ENCODE peak calls at places on chromosome 2, in seven cellular contexts. Z is DND-41, Q is mesothelial cell of epicardium, W is AG04450, Y is astrocyte of the spinal cord, K is transverse colon, O is cardiac fibroblast. S is an unnamed sample.

GRCh38 chr2:141641462-141641861 is 489.4 kb downstream of the LRP1B start:
- DNase-seq in O (peak), Y (peak), K (no peak), Q (no peak), W (no peak), Z (no peak), S (no peak)

GRCh38 chr2:25373269-25373981 is 31.7 kb upstream of the DNMT3A start:
- DNase-seq in Z (no peak), Q (no peak), W (no peak), Y (no peak), O (no peak), K (peak), S (peak)

GRCh38 chr2:133568172-133568571 is at the start of gene NCKAP5:
- DNase-seq in Z (no peak), O (peak), W (peak), Y (peak), Q (no peak), K (peak), S (no peak)

GRCh38 chr2:120224256-120224655 is 1.1 kb upstream of the TMEM185B start:
- DNase-seq in K (peak), Z (no peak), Y (no peak), W (no peak), Q (no peak), O (no peak), S (no peak)

GRCh38 chr2:61356261-61356957 is 114.5 kb downstream of the USP34 start:
- DNase-seq in W (no peak), Q (no peak), K (no peak), O (no peak), Y (no peak), Z (no peak), S (no peak)

GRCh38 chr2:166343467-166343866 is 32.3 kb downstream of the SCN9A start:
- DNase-seq in Y (no peak), W (no peak), K (no peak), O (no peak), Q (no peak), Z (no peak), S (no peak)

GRCh38 chr2:27326536-27326935 is 3.6 kb upstream of the MPV17 start:
- DNase-seq in W (no peak), O (no peak), Q (no peak), K (no peak), Y (no peak), Z (no peak), S (no peak)

GRCh38 chr2:241142063-241142462 is 7.2 kb downstream of the PASK start:
- DNase-seq in Z (no peak), Y (no peak), W (no peak), Q (no peak), O (no peak), K (no peak), S (no peak)

GRCh38 chr2:241724975-241725870 is 9.2 kb upstream of the D2HGDH start:
- DNase-seq in O (no peak), K (no peak), Q (no peak), Y (no peak), Z (no peak), W (no peak), S (no peak)

GRCh38 chr2:194819367-194819766 is 837.7 kb upstream of the SLC39A10 start:
- DNase-seq in W (no peak), Z (no peak), K (no peak), Y (no peak), Q (no peak), O (peak), S (peak)
- TF ChIP-seq CTCF in W (no peak), Z (peak), K (no peak), Y (no peak), Q (no peak), O (no peak), S (no peak)

GRCh38 chr2:171707752-171708151 is 20.5 kb downstream of the DYNC1I2 start:
- DNase-seq in K (no peak), W (no peak), Q (no peak), Y (no peak), Z (no peak), O (no peak), S (no peak)

GRCh38 chr2:171703574-171704347 is 16.5 kb downstream of the DYNC1I2 start:
- DNase-seq in K (no peak), Y (peak), O (peak), Q (no peak), Z (no peak), W (no peak), S (no peak)

GRCh38 chr2:171702781-171703556 is 15.7 kb downstream of the DYNC1I2 start:
- DNase-seq in Z (no peak), W (no peak), Q (no peak), O (peak), Y (no peak), K (no peak), S (no peak)

GRCh38 chr2:171709011-171709685 is 21.9 kb downstream of the DYNC1I2 start:
- DNase-seq in Q (no peak), W (no peak), Y (no peak), O (no peak), K (no peak), Z (no peak), S (no peak)

GRCh38 chr2:171706152-171706803 is 19.0 kb downstream of the DYNC1I2 start:
- DNase-seq in Z (no peak), O (peak), W (no peak), Y (peak), K (no peak), Q (no peak), S (no peak)
- TF ChIP-seq CTCF in Z (peak), O (peak), W (peak), Y (peak), K (peak), Q (no peak), S (no peak)

GRCh38 chr2:101883860-101884259 is 107.9 kb upstream of the IL1R2 start:
- DNase-seq in K (peak), W (peak), Q (no peak), Z (no peak), O (peak), Y (peak), S (peak)
- TF ChIP-seq CTCF in K (peak), W (peak), Q (peak), Z (peak), O (peak), Y (peak), S (peak)

DNA sequence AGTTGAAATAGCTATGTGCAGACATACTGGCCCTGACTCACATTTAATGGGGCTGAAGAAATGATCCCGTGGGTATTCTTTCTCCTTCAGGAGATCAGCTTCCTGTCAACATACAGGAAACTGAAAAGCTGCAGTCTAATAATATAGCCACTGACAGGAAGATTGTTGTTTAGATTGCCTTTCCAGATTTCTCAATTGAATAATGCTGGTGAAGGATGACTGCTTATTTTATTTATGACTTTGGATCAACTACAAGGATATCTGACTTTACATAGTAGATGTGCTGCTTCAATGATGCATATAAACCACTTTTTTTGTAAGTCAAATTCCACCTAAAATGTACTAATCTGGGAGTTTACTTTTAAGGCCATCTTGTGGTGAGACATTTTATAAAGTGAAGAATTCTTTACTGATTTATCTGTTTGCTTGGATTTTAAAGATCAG is 93.4 kb upstream of the MAP4K3 start:
- DNase-seq in K (no peak), O (peak), Q (no peak), W (no peak), Y (peak), Z (no peak), S (no peak)
- TF ChIP-seq CTCF in K (no peak), O (no peak), Q (no peak), W (peak), Y (no peak), Z (no peak), S (no peak)

GRCh38 chr2:73289304-73289703 is 4.0 kb downstream of the EGR4 start:
- DNase-seq in Z (no peak), Q (no peak), O (no peak), W (no peak), K (no peak), Y (no peak), S (no peak)
- TF ChIP-seq CTCF in Z (peak), Q (no peak), O (no peak), W (peak), K (no peak), Y (no peak), S (no peak)

S was measured in Calu3.